ENCODE peak calls at places on chromosome 11, in ten cellular contexts. N is neural progenitor cell, G is right cardiac atrium, I is A549, H is mammary epithelial cell, W is fibroblast of lung, X is OCI-LY7, A is left ventricle myocardium inferior, D is lower lobe of right lung, T is astrocyte. V is an unnamed sample.

GRCh38 chr11:31817621-31818493 is 6.7 kb upstream of the PAX6 start:
- DNase-seq in T (no peak), W (peak; percentile 28), G (peak; percentile 66), A (no peak), X (no peak), I (no peak), N (peak; percentile 79), D (no peak), H (no peak), V (no peak)

GRCh38 chr11:104538313-104538712 is 359.9 kb downstream of the CASP12 start:
- DNase-seq in N (no peak), G (no peak), H (no peak), I (no peak), W (no peak), T (no peak), X (no peak), D (no peak), A (no peak), V (no peak)

GRCh38 chr11:114395776-114396175 is 4.5 kb downstream of the C11orf71 start:
- DNase-seq in A (no peak), T (no peak), D (no peak), G (no peak), H (peak; percentile 25), W (no peak), I (no peak), N (peak; percentile 35), X (no peak), V (no peak)

GRCh38 chr11:23124996-23125395 is 264.7 kb upstream of the CCDC179 start:
- DNase-seq in I (no peak), G (no peak), H (no peak), N (no peak), T (no peak), D (no peak), X (no peak), A (no peak), W (peak; percentile 11), V (no peak)

GRCh38 chr11:46603704-46604308 is 10.0 kb upstream of the AMBRA1 start:
- DNase-seq in A (no peak), H (no peak), G (no peak), I (no peak), T (no peak), W (no peak), X (peak; percentile 39), N (no peak), D (no peak), V (no peak)

GRCh38 chr11:18775492-18776292 is 15.9 kb downstream of the PTPN5 start:
- DNase-seq in W (no peak), X (peak; percentile 57), N (peak; percentile 86), G (peak; percentile 67), D (peak; percentile 72), A (peak; percentile 28), H (peak; percentile 31), I (peak; percentile 65), T (peak; percentile 5), V (peak; percentile 84)

GRCh38 chr11:35141538-35141937 is 2.6 kb downstream of the CD44 start:
- DNase-seq in G (peak; percentile 72), A (peak; percentile 39), H (no peak), I (no peak), D (peak; percentile 85), W (no peak), T (no peak), N (no peak), X (no peak), V (peak; percentile 79)

GRCh38 chr11:101860694-101861371 is 54.0 kb upstream of the CEP126 start:
- DNase-seq in X (peak; percentile 65), H (peak; percentile 36), N (peak; percentile 78), G (peak; percentile 57), T (peak; percentile 39), D (no peak), I (peak; percentile 37), A (no peak), W (peak; percentile 55), V (peak; percentile 56)

GRCh38 chr11:59659981-59660380 is 8.9 kb downstream of the PATL1 start:
- DNase-seq in H (no peak), A (no peak), T (no peak), I (no peak), D (no peak), G (no peak), X (no peak), W (no peak), N (no peak), V (no peak)

GRCh38 chr11:121933694-121934093 is 182.3 kb downstream of the BLID start:
- DNase-seq in G (no peak), N (no peak), D (no peak), A (no peak), X (no peak), I (no peak), W (peak; percentile 6), T (no peak), H (peak; percentile 24), V (no peak)

GRCh38 chr11:118635237-118635591 is 27.8 kb downstream of the PHLDB1 start:
- DNase-seq in D (no peak), T (no peak), A (no peak), W (no peak), N (peak; percentile 68), H (no peak), I (no peak), G (no peak), X (no peak), V (no peak)
- H3K4me1 ChIP-seq in D (peaks cover 50% of the 10 kb centered on the region), T (peaks cover 26% of the 10 kb centered on the region), A (peaks cover 98% of the 10 kb centered on the region), W (peaks cover 35% of the 10 kb centered on the region), N (peaks cover 26% of the 10 kb centered on the region), H (peaks cover 30% of the 10 kb centered on the region), I (peaks cover 5% of the 10 kb centered on the region), G (peaks cover 8% of the 10 kb centered on the region), X (no peaks in the 10 kb centered on the region), V (peaks cover 22% of the 10 kb centered on the region)

DNA sequence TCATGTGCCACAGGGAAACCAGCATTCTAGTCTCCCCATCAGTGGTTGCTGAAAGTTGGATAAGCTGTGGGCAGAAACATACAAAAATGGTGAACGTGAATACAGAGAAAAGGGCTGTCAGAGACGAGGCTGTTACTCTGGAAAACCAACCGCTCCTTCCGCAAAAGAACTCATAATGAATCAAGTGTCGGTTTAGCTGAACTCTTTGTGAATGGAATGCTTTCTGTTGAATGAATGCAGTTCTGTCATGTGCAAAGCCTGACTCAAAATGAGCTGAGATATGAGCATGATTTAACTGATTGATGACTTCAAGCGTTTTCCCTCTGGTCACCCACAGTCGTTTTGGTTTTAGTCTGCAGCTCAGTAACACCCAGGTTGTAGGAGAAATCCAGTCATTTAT is 298.3 kb downstream of the ETS1 start:
- DNase-seq in H (no peak), X (no peak), A (no peak), T (peak; percentile 43), W (peak; percentile 44), N (no peak), G (no peak), I (no peak), D (no peak), V (no peak)
- H3K4me1 ChIP-seq in H (peaks cover 4% of the 10 kb centered on the region), X (peaks cover 35% of the 10 kb centered on the region), A (peaks cover 34% of the 10 kb centered on the region), T (peaks cover 10% of the 10 kb centered on the region), W (peaks cover 5% of the 10 kb centered on the region), N (no peaks in the 10 kb centered on the region), G (no peaks in the 10 kb centered on the region), I (no peaks in the 10 kb centered on the region), D (peaks cover 31% of the 10 kb centered on the region), V (peaks cover 14% of the 10 kb centered on the region)

DNA sequence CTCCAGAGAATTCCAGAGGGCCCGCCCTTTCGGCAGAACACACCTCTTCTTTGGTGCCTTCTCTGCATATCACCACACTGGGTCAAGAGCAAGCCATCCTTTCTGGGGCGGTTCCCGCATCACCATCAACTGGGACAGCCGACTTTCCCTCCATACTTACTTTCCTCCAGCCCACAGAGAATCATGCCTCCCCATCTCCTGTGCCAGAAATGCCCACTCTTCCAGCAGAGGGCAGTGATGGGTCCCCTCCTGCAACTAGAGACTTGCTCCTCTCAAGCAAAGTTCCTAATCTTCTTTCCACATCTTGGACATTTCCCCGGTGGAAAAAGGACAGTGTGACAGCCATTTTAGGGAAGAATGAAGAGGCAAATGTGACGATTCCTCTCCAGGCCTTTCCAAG is 157.7 kb downstream of the C11orf91 start:
- DNase-seq in H (peak; percentile 47), N (peak; percentile 60), X (peak; percentile 51), G (peak; percentile 76), D (peak; percentile 58), W (peak; percentile 39), T (no peak), I (peak; percentile 86), A (peak; percentile 43), V (peak; percentile 73)
- H3K4me1 ChIP-seq in H (peaks cover 8% of the 10 kb centered on the region), N (no peaks in the 10 kb centered on the region), X (peaks cover 42% of the 10 kb centered on the region), G (no peaks in the 10 kb centered on the region), D (no peaks in the 10 kb centered on the region), W (no peaks in the 10 kb centered on the region), T (peaks cover 8% of the 10 kb centered on the region), I (no peaks in the 10 kb centered on the region), A (peaks cover 8% of the 10 kb centered on the region), V (no peaks in the 10 kb centered on the region)

GRCh38 chr11:92536895-92537294 is 312.3 kb downstream of the FAT3 start:
- DNase-seq in T (no peak), X (no peak), H (no peak), A (no peak), I (no peak), G (no peak), N (no peak), D (no peak), W (no peak), V (no peak)
- H3K4me1 ChIP-seq in T (no peaks in the 10 kb centered on the region), X (no peaks in the 10 kb centered on the region), H (no peaks in the 10 kb centered on the region), A (no peaks in the 10 kb centered on the region), I (no peaks in the 10 kb centered on the region), G (no peaks in the 10 kb centered on the region), N (no peaks in the 10 kb centered on the region), D (no peaks in the 10 kb centered on the region), W (no peaks in the 10 kb centered on the region), V (no peaks in the 10 kb centered on the region)

V was measured in upper lobe of right lung.